ENCODE peak calls at places on chromosomes 2 and 18, in seven cellular contexts. N is Caco-2, Z is Peyer's patch, G is heart left ventricle, Q is GM06990, T is lung, V is stomach. R is an unnamed sample.

GRCh38 chr2:31287681-31288080 is 53.7 kb downstream of the EHD3 start:
- DNase-seq in N (peak; percentile 31), Z (no peak), G (no peak), Q (no peak), T (no peak), V (no peak), R (no peak)

GRCh38 chr18:58321986-58322385 is 278.0 kb downstream of the NEDD4L start:
- DNase-seq in N (peak; percentile 54), Z (no peak), G (peak; percentile 79), Q (no peak), T (peak; percentile 69), V (peak; percentile 67), R (peak; percentile 83)

GRCh38 chr2:230942371-230942770 is 17.3 kb upstream of the GPR55 start:
- DNase-seq in N (no peak), Z (no peak), G (no peak), Q (no peak), T (peak; percentile 14), V (peak; percentile 11), R (no peak)

GRCh38 chr2:169676850-169677249 is 17.4 kb downstream of the CFAP210 start:
- DNase-seq in N (no peak), Z (no peak), G (no peak), Q (no peak), T (no peak), V (no peak), R (no peak)

GRCh38 chr18:66645983-66646382 is 42.1 kb upstream of the CDH19 start:
- DNase-seq in N (no peak), Z (no peak), G (no peak), Q (no peak), T (no peak), V (no peak), R (no peak)

GRCh38 chr2:179701524-179702110 is 159.8 kb downstream of the ZNF385B start:
- DNase-seq in N (no peak), Z (no peak), G (no peak), Q (no peak), T (no peak), V (no peak), R (no peak)

GRCh38 chr2:107393516-107393915 is 433.2 kb upstream of the RGPD4 start:
- DNase-seq in N (no peak), Z (no peak), G (no peak), Q (no peak), T (no peak), V (no peak), R (no peak)

GRCh38 chr2:226725096-226725495 is 74.5 kb downstream of the IRS1 start:
- DNase-seq in N (no peak), Z (no peak), G (peak; percentile 23), Q (no peak), T (no peak), V (no peak), R (no peak)

GRCh38 chr2:21667638-21668037 is 543.9 kb downstream of the TDRD15 start:
- DNase-seq in N (no peak), Z (no peak), G (no peak), Q (no peak), T (no peak), V (no peak), R (no peak)

GRCh38 chr2:36502081-36502480 is 95.9 kb downstream of the FEZ2 start:
- DNase-seq in N (peak; percentile 83), Z (no peak), G (no peak), Q (no peak), T (no peak), V (no peak), R (no peak)

GRCh38 chr2:18976112-18976961 is 382.1 kb downstream of the OSR1 start:
- DNase-seq in N (no peak), Z (no peak), G (peak; percentile 11), Q (peak; percentile 27), T (no peak), V (no peak), R (no peak)

GRCh38 chr2:8927510-8928456 is 75.7 kb downstream of the MBOAT2 start:
- DNase-seq in N (no peak), Z (no peak), G (peak; percentile 15), Q (no peak), T (no peak), V (no peak), R (no peak)

GRCh38 chr2:47211497-47212011 is 56.4 kb upstream of the STPG4 start:
- DNase-seq in N (no peak), Z (no peak), G (no peak), Q (no peak), T (no peak), V (no peak), R (peak; percentile 49)

GRCh38 chr2:232562515-232563151 is 12.1 kb downstream of the EIF4E2 start:
- DNase-seq in N (no peak), Z (no peak), G (no peak), Q (no peak), T (no peak), V (no peak), R (no peak)

GRCh38 chr2:28978606-28979005 is 2.5 kb upstream of the TOGARAM2 start:
- DNase-seq in N (no peak), Z (no peak), G (no peak), Q (no peak), T (no peak), V (no peak), R (no peak)

GRCh38 chr2:238239872-238240760 is at the start of gene HES6:
- DNase-seq in N (peak; percentile 83), Z (peak; percentile 84), G (peak; percentile 91), Q (peak; percentile 91), T (peak; percentile 89), V (peak; percentile 94), R (peak; percentile 94)

GRCh38 chr2:26900831-26901321 is 52.9 kb downstream of the DPYSL5 start:
- DNase-seq in N (no peak), Z (no peak), G (no peak), Q (no peak), T (no peak), V (no peak), R (no peak)

GRCh38 chr18:34311468-34311867 is 86.8 kb upstream of the NOL4 start:
- DNase-seq in N (no peak), Z (no peak), G (no peak), Q (no peak), T (no peak), V (no peak), R (no peak)

GRCh38 chr2:215362562-215362904 is 50.7 kb downstream of the ATIC start:
- DNase-seq in N (no peak), Z (no peak), G (no peak), Q (no peak), T (no peak), V (no peak), R (no peak)

GRCh38 chr2:175662335-175662734 is 339.7 kb downstream of the LNPK start:
- DNase-seq in N (no peak), Z (no peak), G (no peak), Q (no peak), T (no peak), V (no peak), R (no peak)

GRCh38 chr2:43265006-43265770 is 38.8 kb upstream of the ZFP36L2 start:
- DNase-seq in N (no peak), Z (no peak), G (peak; percentile 53), Q (no peak), T (no peak), V (no peak), R (no peak)

GRCh38 chr2:229572434-229573338 is 141.7 kb downstream of the DNER start:
- DNase-seq in N (no peak), Z (no peak), G (no peak), Q (no peak), T (no peak), V (no peak), R (no peak)

GRCh38 chr18:74819433-74820059 is 221.9 kb downstream of the ZNF407 start:
- DNase-seq in N (peak; percentile 36), Z (no peak), G (no peak), Q (no peak), T (no peak), V (no peak), R (no peak)

GRCh38 chr2:158202151-158202778 is 100.6 kb downstream of the UPP2 start:
- DNase-seq in N (no peak), Z (no peak), G (no peak), Q (no peak), T (no peak), V (no peak), R (no peak)

GRCh38 chr2:12340164-12340563 is 376.6 kb upstream of the TRIB2 start:
- DNase-seq in N (no peak), Z (no peak), G (no peak), Q (no peak), T (no peak), V (no peak), R (no peak)

GRCh38 chr2:223760838-223761502 is 76.4 kb downstream of the AP1S3 start:
- DNase-seq in N (no peak), Z (peak; percentile 23), G (no peak), Q (peak; percentile 11), T (peak; percentile 32), V (peak; percentile 68), R (peak; percentile 54)
- TF ChIP-seq CTCF in N (no peak), Z (no peak), G (no peak), Q (peak; percentile 38), T (no peak), V (no peak), R (no peak)

GRCh38 chr2:110718990-110719389 is 13.4 kb upstream of the ACOXL start:
- DNase-seq in N (no peak), Z (no peak), G (no peak), Q (no peak), T (no peak), V (no peak), R (no peak)
- TF ChIP-seq CTCF in N (no peak), Z (no peak), G (no peak), Q (no peak), T (no peak), V (no peak), R (no peak)

GRCh38 chr18:43592268-43592667 is 315.0 kb upstream of the SYT4 start:
- DNase-seq in N (no peak), Z (no peak), G (no peak), Q (no peak), T (no peak), V (no peak), R (no peak)

GRCh38 chr18:43601432-43601831 is 324.1 kb upstream of the SYT4 start:
- DNase-seq in N (no peak), Z (no peak), G (no peak), Q (no peak), T (no peak), V (no peak), R (no peak)

GRCh38 chr18:43590182-43590903 is 313.1 kb upstream of the SYT4 start:
- DNase-seq in N (no peak), Z (no peak), G (no peak), Q (no peak), T (no peak), V (peak; percentile 53), R (no peak)

DNA sequence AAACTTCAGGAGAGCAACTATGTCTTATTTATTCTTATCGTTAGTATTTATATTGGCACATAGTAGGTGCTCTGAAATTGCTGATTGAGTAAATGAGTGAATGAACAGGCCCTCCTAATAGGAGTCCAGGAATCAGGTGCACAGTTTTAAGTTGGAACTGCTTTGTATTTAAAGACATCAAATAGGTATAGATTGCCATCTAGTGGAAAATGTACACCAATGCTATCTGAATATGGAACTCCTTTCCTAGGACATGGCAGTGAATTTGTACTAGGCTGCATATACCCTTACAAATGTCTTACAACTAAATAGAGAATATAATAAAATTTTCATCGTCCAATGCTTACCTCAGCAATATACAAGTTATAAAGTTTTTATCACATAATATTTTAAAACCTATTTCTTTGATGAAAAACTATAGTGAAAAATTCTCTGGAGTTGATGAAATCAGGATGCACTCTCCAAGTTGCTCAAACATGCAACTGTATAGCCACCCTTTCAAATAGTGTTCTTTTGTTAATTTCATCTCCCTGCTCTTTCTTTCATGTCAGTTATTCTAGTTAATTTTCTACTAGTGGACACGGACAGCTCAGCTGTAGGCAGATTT is 318.9 kb upstream of the SYT4 start:
- DNase-seq in N (no peak), Z (no peak), G (no peak), Q (no peak), T (no peak), V (no peak), R (no peak)
- TF ChIP-seq CTCF in N (no peak), Z (no peak), G (peak; percentile 21), Q (peak; percentile 52), T (no peak), V (no peak), R (peak; percentile 18)

GRCh38 chr2:200577000-200577399 is 8.8 kb upstream of the AOX1 start:
- DNase-seq in N (no peak), Z (no peak), G (no peak), Q (no peak), T (no peak), V (no peak), R (no peak)
- TF ChIP-seq CTCF in N (no peak), Z (no peak), G (no peak), Q (no peak), T (no peak), V (no peak), R (no peak)

R was measured in adrenal gland.